ENCODE peak calls at places on chromosome 1, in five cellular contexts. P is cardiac fibroblast; F is EL; C is ovary; V is stimulated activated CD4-positive, alpha-beta T cell treated with anti-CD3 and anti-CD28 coated beads, Interleukin-15, amount 100 ng/mL, for 24 hours. Z is an unnamed sample.

GRCh38 chr1:112509005-112509659 is 367 bp downstream of the WNT2B start:
- DNase-seq in P (no peak), F (no peak), C (peak; percentile 72), V (peak; percentile 36), Z (no peak)

GRCh38 chr1:57089221-57089620 is 123.4 kb upstream of the C8B start:
- DNase-seq in P (no peak), F (no peak), C (no peak), V (no peak), Z (no peak)

GRCh38 chr1:110449661-110450651 is 993 bp upstream of the PROK1 start:
- DNase-seq in P (no peak), F (no peak), C (no peak), V (no peak), Z (no peak)

GRCh38 chr1:179104851-179105250 is 23.0 kb downstream of the TOR3A start:
- DNase-seq in P (no peak), F (no peak), C (no peak), V (no peak), Z (no peak)

GRCh38 chr1:227306689-227307088 is 11.6 kb downstream of the CDC42BPA start:
- DNase-seq in P (no peak), F (no peak), C (no peak), V (no peak), Z (no peak)

GRCh38 chr1:174448964-174449363 is 1.2 kb downstream of the GPR52 start:
- DNase-seq in P (peak; percentile 5), F (no peak), C (no peak), V (no peak), Z (no peak)

GRCh38 chr1:245516178-245516829 is 361.5 kb downstream of the KIF26B start:
- DNase-seq in P (peak; percentile 25), F (no peak), C (no peak), V (no peak), Z (peak; percentile 54)

GRCh38 chr1:53024117-53024516 is 37.9 kb upstream of the PODN start:
- DNase-seq in P (no peak), F (no peak), C (no peak), V (no peak), Z (no peak)

GRCh38 chr1:183841550-183841949 is 36.6 kb downstream of the RGL1 start:
- DNase-seq in P (no peak), F (peak; percentile 21), C (no peak), V (no peak), Z (no peak)

GRCh38 chr1:71766748-71767147 is 515.6 kb downstream of the NEGR1 start:
- DNase-seq in P (no peak), F (no peak), C (no peak), V (no peak), Z (no peak)

GRCh38 chr1:17287377-17287776 is 20.6 kb upstream of the PADI4 start:
- DNase-seq in P (peak; percentile 76), F (peak; percentile 91), C (no peak), V (no peak), Z (peak; percentile 91)

GRCh38 chr1:160307455-160307854 is 22.5 kb upstream of the PEX19 start:
- DNase-seq in P (no peak), F (no peak), C (no peak), V (no peak), Z (no peak)

GRCh38 chr1:182206628-182207239 is 145.2 kb upstream of the ZNF648 start:
- DNase-seq in P (peak; percentile 9), F (no peak), C (peak; percentile 87), V (no peak), Z (peak; percentile 69)

GRCh38 chr1:52209429-52209828 is 67.5 kb downstream of the ZFYVE9 start:
- DNase-seq in P (no peak), F (no peak), C (no peak), V (no peak), Z (no peak)

GRCh38 chr1:84298688-84299535 is 2.6 kb upstream of the SAMD13 start:
- DNase-seq in P (peak; percentile 23), F (peak; percentile 51), C (peak; percentile 33), V (peak; percentile 49), Z (peak; percentile 62)

GRCh38 chr1:15400627-15401026 is 9.1 kb upstream of the EFHD2 start:
- DNase-seq in P (no peak), F (no peak), C (no peak), V (no peak), Z (no peak)

GRCh38 chr1:24932725-24933294 is 2.7 kb upstream of the RUNX3 start:
- DNase-seq in P (no peak), F (no peak), C (no peak), V (no peak), Z (no peak)

GRCh38 chr1:16984717-16985116 is 4.3 kb upstream of the MFAP2 start:
- DNase-seq in P (peak; percentile 97), F (peak; percentile 94), C (peak; percentile 93), V (no peak), Z (peak; percentile 85)